ENCODE peak calls at places on chromosomes 13 and 19, in five cellular contexts. O is Ammon's horn, Q is NCI-H2171, B is hypothalamus, F is mammary epithelial cell. U is an unnamed sample.
A peak's percentile ranks its signal among the peaks of the same experiment; 100 is the strongest.

GRCh38 chr13:46553886-46554855 is 1.2 kb downstream of the LRCH1 start:
- DNase-seq in O (peak; percentile 66), Q (peak; percentile 6), B (peak; percentile 58), F (peak; percentile 89), U (no peak)

GRCh38 chr19:42081584-42082258 is 5.8 kb downstream of the ZNF574 start:
- DNase-seq in O (peak; percentile 56), Q (no peak), B (no peak), F (no peak), U (no peak)

GRCh38 chr19:3055741-3056453 is 6.4 kb downstream of the TLE5 start:
- DNase-seq in O (no peak), Q (peak; percentile 95), B (no peak), F (peak; percentile 92), U (no peak)

GRCh38 chr13:20173121-20173746 is 12.4 kb upstream of the GJA3 start:
- DNase-seq in O (no peak), Q (no peak), B (no peak), F (no peak), U (no peak)

GRCh38 chr13:110379905-110380341 is 72.8 kb downstream of the COL4A2 start:
- DNase-seq in O (no peak), Q (no peak), B (no peak), F (no peak), U (no peak)

GRCh38 chr19:14167594-14168138 is 31.3 kb upstream of the ASF1B start:
- DNase-seq in O (peak; percentile 30), Q (no peak), B (no peak), F (no peak), U (no peak)

GRCh38 chr13:30105381-30105780 is 202.0 kb downstream of the KATNAL1 start:
- DNase-seq in O (no peak), Q (no peak), B (no peak), F (no peak), U (no peak)

GRCh38 chr13:106467406-106468122 is 67.9 kb downstream of the EFNB2 start:
- DNase-seq in O (no peak), Q (no peak), B (no peak), F (no peak), U (no peak)

GRCh38 chr19:19552811-19553210 is 14.7 kb downstream of the CILP2 start:
- DNase-seq in O (no peak), Q (no peak), B (no peak), F (no peak), U (no peak)

GRCh38 chr13:76976929-76977328 is 15.0 kb upstream of the CLN5 start:
- DNase-seq in O (no peak), Q (no peak), B (no peak), F (no peak), U (no peak)

GRCh38 chr19:49437231-49437630 is 4.1 kb downstream of the SLC17A7 start:
- DNase-seq in O (peak; percentile 62), Q (peak; percentile 23), B (no peak), F (no peak), U (no peak)

GRCh38 chr19:6065685-6066365 is 44.5 kb downstream of the RFX2 start:
- DNase-seq in O (peak; percentile 28), Q (no peak), B (no peak), F (no peak), U (no peak)

GRCh38 chr13:27245610-27246009 is 5.7 kb upstream of the RPL21 start:
- DNase-seq in O (no peak), Q (no peak), B (no peak), F (no peak), U (no peak)

GRCh38 chr19:46319620-46320019 is 22.8 kb downstream of the HIF3A start:
- DNase-seq in O (peak; percentile 21), Q (no peak), B (no peak), F (no peak), U (no peak)

GRCh38 chr19:1104452-1105216 is 840 bp downstream of the GPX4 start:
- DNase-seq in O (peak; percentile 70), Q (peak; percentile 64), B (peak; percentile 71), F (peak; percentile 75), U (peak; percentile 74)

GRCh38 chr13:40206241-40207109 is 460.0 kb downstream of the FOXO1 start:
- DNase-seq in O (no peak), Q (peak; percentile 4), B (no peak), F (peak; percentile 98), U (no peak)

GRCh38 chr13:53198699-53199098 is 170.1 kb downstream of the OLFM4 start:
- DNase-seq in O (peak; percentile 53), Q (no peak), B (no peak), F (no peak), U (no peak)

GRCh38 chr13:30898721-30899188 is 7.3 kb upstream of the MEDAG start:
- DNase-seq in O (peak; percentile 12), Q (no peak), B (no peak), F (peak; percentile 22), U (no peak)

GRCh38 chr13:21371011-21371410 is 88.1 kb downstream of the ZDHHC20 start:
- DNase-seq in O (no peak), Q (no peak), B (no peak), F (no peak), U (no peak)

U was measured in substantia nigra.